ENCODE peak calls at places on chromosomes 12 and 14, in four cellular contexts. X is GM12891, Z is GM12878, A is HepG2. C is an unnamed sample.

GRCh38 chr12:11991604-11992003 is 79.1 kb upstream of the BCL2L14 start:
- DNase-seq in X (no peak), Z (no peak), A (no peak), C (peak)

GRCh38 chr12:38279756-38280155 is 36.8 kb upstream of the ALG10B start:
- DNase-seq in X (no peak), Z (no peak), A (no peak), C (no peak)

GRCh38 chr12:92971869-92972524 is 42.9 kb upstream of the EEA1 start:
- DNase-seq in X (no peak), Z (no peak), A (no peak), C (no peak)

GRCh38 chr12:120481022-120481767 is 11.6 kb upstream of the SRSF9 start:
- DNase-seq in X (no peak), Z (no peak), A (no peak), C (no peak)

GRCh38 chr12:86572455-86572854 is 316.3 kb upstream of the MGAT4C start:
- DNase-seq in X (no peak), Z (no peak), A (no peak), C (no peak)

GRCh38 chr12:123164222-123164621 is 13.3 kb upstream of the PITPNM2 start:
- DNase-seq in X (no peak), Z (no peak), A (no peak), C (no peak)

GRCh38 chr12:117334098-117334497 is 27.3 kb downstream of the NOS1 start:
- DNase-seq in X (no peak), Z (no peak), A (no peak), C (no peak)

GRCh38 chr14:100246809-100247428 is 8.0 kb downstream of the YY1 start:
- DNase-seq in X (no peak), Z (no peak), A (peak), C (peak)

GRCh38 chr14:69629225-69630127 is 18.1 kb downstream of the SUSD6 start:
- DNase-seq in X (no peak), Z (no peak), A (no peak), C (no peak)

GRCh38 chr14:95265106-95266094 is 54.3 kb downstream of the CLMN start:
- DNase-seq in X (no peak), Z (peak), A (peak), C (no peak)

GRCh38 chr12:104263580-104264358 is 39.8 kb upstream of the EID3 start:
- DNase-seq in X (no peak), Z (no peak), A (no peak), C (peak)

GRCh38 chr14:67166450-67166853 is 22.8 kb upstream of the GARIN2 start:
- DNase-seq in X (no peak), Z (no peak), A (no peak), C (peak)

GRCh38 chr14:66539034-66539433 is 31.1 kb downstream of the GPHN start:
- DNase-seq in X (no peak), Z (peak), A (no peak), C (peak)

GRCh38 chr14:47626151-47627035 is 49.0 kb downstream of the MDGA2 start:
- DNase-seq in X (no peak), Z (no peak), A (no peak), C (no peak)

GRCh38 chr14:21041676-21042433 is at the start of gene RNASE7:
- DNase-seq in X (no peak), Z (no peak), A (no peak), C (no peak)

GRCh38 chr12:70842136-70842535 is 78.4 kb downstream of the PTPRR start:
- DNase-seq in X (no peak), Z (no peak), A (no peak), C (no peak)

GRCh38 chr12:82047480-82047879 is 288.3 kb upstream of the PPFIA2 start:
- DNase-seq in X (no peak), Z (no peak), A (no peak), C (no peak)

GRCh38 chr14:35965425-35965824 is 139.3 kb downstream of the BRMS1L start:
- DNase-seq in X (no peak), Z (no peak), A (no peak), C (no peak)

GRCh38 chr14:102508410-102508773 is 1.2 kb downstream of the ANKRD9 start:
- DNase-seq in X (no peak), Z (no peak), A (peak), C (no peak)

GRCh38 chr12:121980892-121981272 is 40.8 kb upstream of the BCL7A start:
- DNase-seq in X (no peak), Z (no peak), A (no peak), C (no peak)

GRCh38 chr14:51539571-51540037 is 112.1 kb upstream of the FRMD6 start:
- DNase-seq in X (no peak), Z (no peak), A (no peak), C (no peak)

GRCh38 chr12:118409834-118410233 is 33.5 kb downstream of the SUDS3 start:
- DNase-seq in X (no peak), Z (no peak), A (no peak), C (no peak)

GRCh38 chr12:91017511-91018263 is 12.9 kb upstream of the EPYC start:
- DNase-seq in X (no peak), Z (no peak), A (no peak), C (no peak)

GRCh38 chr12:57031228-57031670 is 14.9 kb upstream of the TAC3 start:
- DNase-seq in X (peak), Z (no peak), A (peak), C (no peak)

GRCh38 chr14:51507556-51508511 is 143.9 kb upstream of the FRMD6 start:
- DNase-seq in X (no peak), Z (no peak), A (no peak), C (peak)

GRCh38 chr12:58648151-58648550 is 272.2 kb downstream of the LRIG3 start:
- DNase-seq in X (no peak), Z (no peak), A (no peak), C (no peak)

GRCh38 chr12:51846911-51847829 is 1.3 kb downstream of the FIGNL2 start:
- DNase-seq in X (no peak), Z (no peak), A (no peak), C (peak)

GRCh38 chr14:23141706-23142467 is 22.8 kb upstream of the CEBPE start:
- DNase-seq in X (no peak), Z (no peak), A (no peak), C (peak)

GRCh38 chr14:24959791-24960331 is 90.1 kb downstream of the STXBP6 start:
- DNase-seq in X (no peak), Z (no peak), A (peak), C (no peak)

GRCh38 chr12:52401526-52401925 is 4.6 kb downstream of the KRT82 start:
- DNase-seq in X (no peak), Z (no peak), A (no peak), C (no peak)

GRCh38 chr14:89617471-89618291 is 200.6 kb upstream of the FOXN3 start:
- DNase-seq in X (no peak), Z (no peak), A (peak), C (peak)
- TF ChIP-seq TAF1 in X (no peak), Z (peak), A (no peak), C (no peak)

DNA sequence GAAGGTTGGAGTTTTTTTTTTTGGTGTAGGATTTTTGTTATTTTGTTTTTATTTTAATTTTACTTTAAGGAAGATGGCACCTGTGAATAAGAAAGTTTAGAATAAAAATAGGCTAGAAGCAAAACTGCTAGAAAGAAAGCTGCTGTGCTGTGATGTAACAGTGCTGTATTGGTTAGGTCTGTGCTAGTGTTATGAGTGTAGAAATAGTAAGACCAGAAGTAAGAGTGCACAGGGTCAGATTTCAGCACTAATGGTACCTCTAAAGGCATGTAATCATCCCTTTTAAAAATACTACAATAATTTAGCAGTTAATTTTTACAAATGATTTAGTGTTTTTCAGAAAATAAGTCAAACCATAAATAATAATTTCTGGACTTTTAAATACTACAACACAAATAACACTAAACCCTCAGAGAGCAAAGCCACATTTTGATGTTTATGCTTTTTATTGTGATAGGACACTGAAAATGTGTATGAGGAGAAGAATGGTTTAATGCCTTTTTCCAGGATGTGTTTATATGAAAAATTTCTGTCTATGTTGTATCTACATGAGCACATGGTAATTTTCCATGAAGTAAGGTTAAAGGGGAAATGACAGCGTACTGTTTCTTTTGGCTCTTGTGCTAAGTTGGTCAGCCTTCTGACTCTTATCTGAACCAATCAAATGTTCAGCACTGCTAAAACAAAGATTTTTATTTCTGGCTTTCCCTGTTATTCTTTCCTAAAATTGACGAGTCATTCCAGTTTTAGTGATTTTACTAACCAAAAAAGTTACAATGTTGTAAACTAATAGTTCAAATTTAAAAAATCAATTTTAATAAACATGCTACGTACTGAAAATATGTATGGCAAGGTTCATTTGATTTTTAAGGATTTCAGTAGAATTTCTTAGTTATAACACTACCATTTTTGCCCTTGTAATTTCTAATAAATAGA is 96.1 kb downstream of the PPHLN1 start:
- DNase-seq in X (peak), Z (peak), A (no peak), C (peak)
- TF ChIP-seq TAF1 in X (no peak), Z (no peak), A (no peak), C (no peak)

DNA sequence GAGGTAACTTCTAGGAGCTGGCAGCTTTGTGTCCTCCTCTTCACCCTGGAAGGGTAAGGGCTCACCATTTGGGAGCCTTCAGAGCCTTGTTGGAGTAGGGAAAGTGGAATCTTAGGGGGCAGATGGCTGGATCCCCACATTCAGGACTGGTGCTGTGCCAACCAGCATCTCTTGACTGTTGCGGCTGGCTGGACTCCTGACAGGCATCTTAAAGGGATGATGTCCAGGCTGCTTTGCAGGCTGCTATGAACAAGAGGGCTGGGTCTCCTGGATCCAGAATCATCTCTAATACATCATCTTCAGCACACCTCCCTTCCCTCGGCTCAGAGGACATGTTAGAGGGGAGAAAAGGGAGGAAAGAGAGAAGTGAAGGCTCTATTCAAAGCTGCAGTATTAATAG is 4.4 kb downstream of the CACNB3 start:
- DNase-seq in X (no peak), Z (no peak), A (no peak), C (no peak)
- TF ChIP-seq TAF1 in X (no peak), Z (no peak), A (no peak), C (no peak)

GRCh38 chr14:98924046-98924445 is 348.0 kb downstream of the BCL11B start:
- DNase-seq in X (no peak), Z (no peak), A (no peak), C (no peak)

GRCh38 chr14:98925362-98926040 is 346.5 kb downstream of the BCL11B start:
- DNase-seq in X (no peak), Z (no peak), A (no peak), C (no peak)

GRCh38 chr14:98926802-98927201 is 345.2 kb downstream of the BCL11B start:
- DNase-seq in X (no peak), Z (no peak), A (no peak), C (no peak)

GRCh38 chr14:98928418-98928817 is 343.6 kb downstream of the BCL11B start:
- DNase-seq in X (no peak), Z (no peak), A (no peak), C (no peak)

GRCh38 chr14:98926151-98926550 is 345.8 kb downstream of the BCL11B start:
- DNase-seq in X (no peak), Z (no peak), A (no peak), C (no peak)
- TF ChIP-seq TAF1 in X (no peak), Z (no peak), A (no peak), C (no peak)

GRCh38 chr14:65167072-65167645 is 64.8 kb upstream of the MAX start:
- DNase-seq in X (no peak), Z (no peak), A (no peak), C (no peak)

GRCh38 chr14:65168840-65169239 is 66.5 kb upstream of the MAX start:
- DNase-seq in X (no peak), Z (no peak), A (no peak), C (no peak)

GRCh38 chr14:65170318-65170717 is 68.0 kb upstream of the MAX start:
- DNase-seq in X (no peak), Z (no peak), A (no peak), C (peak)

GRCh38 chr14:65170768-65171251 is 68.5 kb upstream of the MAX start:
- DNase-seq in X (no peak), Z (peak), A (no peak), C (peak)

DNA sequence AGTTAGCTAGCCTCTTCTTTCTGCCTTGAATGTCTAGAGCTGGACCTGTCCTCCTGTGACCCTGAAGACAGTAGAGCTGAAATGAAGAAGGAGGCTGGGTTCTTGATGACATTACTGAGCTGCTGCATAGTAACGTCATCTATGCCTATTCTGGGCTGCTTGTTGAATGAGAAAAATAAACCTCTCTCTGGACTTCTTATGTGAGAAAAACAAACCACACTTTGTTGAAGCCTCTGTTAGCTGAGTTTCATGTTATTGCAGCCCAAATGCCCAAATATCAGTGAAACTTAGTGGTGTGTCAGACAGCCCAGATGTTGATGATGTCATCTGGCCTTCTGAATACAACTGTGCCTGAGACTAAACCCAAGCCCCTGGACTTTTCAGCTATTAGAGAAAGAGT is 67.0 kb upstream of the MAX start:
- DNase-seq in X (no peak), Z (peak), A (no peak), C (no peak)
- TF ChIP-seq TAF1 in X (no peak), Z (peak), A (no peak), C (no peak)

GRCh38 chr12:78672033-78672432 is 192.5 kb upstream of the SYT1 start:
- DNase-seq in X (no peak), Z (no peak), A (no peak), C (no peak)

GRCh38 chr12:78666584-78666983 is 198.0 kb upstream of the SYT1 start:
- DNase-seq in X (no peak), Z (no peak), A (no peak), C (no peak)

GRCh38 chr12:78674311-78675085 is 190.1 kb upstream of the SYT1 start:
- DNase-seq in X (no peak), Z (no peak), A (no peak), C (no peak)

GRCh38 chr12:78671295-78671694 is 193.3 kb upstream of the SYT1 start:
- DNase-seq in X (no peak), Z (no peak), A (no peak), C (no peak)
- TF ChIP-seq TAF1 in X (no peak), Z (no peak), A (no peak), C (no peak)

DNA sequence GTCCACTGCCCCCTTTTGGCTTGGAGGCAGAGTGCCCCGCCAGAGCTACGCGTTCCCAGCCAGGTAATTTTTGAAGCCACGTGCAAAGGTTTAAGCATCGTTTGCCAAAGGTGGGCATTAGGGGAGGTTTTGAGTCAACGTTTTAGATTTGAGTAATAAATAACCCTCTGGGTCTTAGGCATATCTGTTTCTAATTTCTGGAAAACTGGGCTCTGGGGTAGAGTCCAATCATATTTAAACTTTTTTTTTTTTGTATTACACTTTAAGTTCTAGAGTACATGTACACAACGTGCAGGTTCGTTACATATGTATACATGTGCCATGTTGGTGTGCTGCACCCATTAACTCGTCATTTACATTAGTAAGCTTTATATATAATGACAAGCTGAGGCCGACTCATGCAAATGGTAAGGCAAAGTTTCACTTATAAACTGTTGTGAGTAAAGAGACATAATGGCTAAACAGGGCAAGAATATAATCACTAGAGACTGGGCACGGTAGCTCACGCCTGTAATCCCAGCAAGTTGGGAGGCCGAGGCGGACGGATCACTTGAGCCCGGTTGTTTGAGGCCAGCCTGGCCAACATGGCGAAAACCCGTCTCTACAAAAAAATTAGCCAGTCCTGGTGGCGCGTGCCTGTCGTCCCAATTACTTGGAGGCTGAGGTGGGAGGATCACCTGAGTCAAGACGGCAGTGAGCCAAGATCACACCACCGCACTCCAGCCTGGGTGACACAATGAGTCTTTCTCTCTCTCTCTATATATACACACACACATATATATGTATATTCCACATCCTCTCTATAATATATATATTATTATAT is 491 bp upstream of the NR2C1 start:
- DNase-seq in X (no peak), Z (no peak), A (no peak), C (no peak)
- TF ChIP-seq TAF1 in X (no peak), Z (no peak), A (no peak), C (no peak)

GRCh38 chr14:92520102-92520651 is 6.6 kb downstream of the RIN3 start:
- DNase-seq in X (no peak), Z (no peak), A (no peak), C (no peak)
- TF ChIP-seq TAF1 in X (no peak), Z (no peak), A (no peak), C (no peak)

GRCh38 chr12:105562727-105563072 is 232.2 kb downstream of the C12orf75 start:
- DNase-seq in X (no peak), Z (no peak), A (no peak), C (no peak)
- TF ChIP-seq TAF1 in X (no peak), Z (no peak), A (no peak), C (no peak)